ENCODE peak calls at places on chromosomes 4 and X, in nine cellular contexts. One of them, this sample, is unnamed.

GRCh38 chr4:188196134-188196735 is 57.0 kb downstream of the TRIML1 start:
- DNase-seq in endothelial cell: no peak
- DNase-seq in cardiac fibroblast: no peak
- DNase-seq in HFFc6: no peak
- DNase-seq in neural progenitor cell: peak; percentile 32
- DNase-seq in AG04450: no peak
- DNase-seq in HCT116: no peak
- DNase-seq in choroid plexus epithelial cell: no peak
- DNase-seq in stomach: no peak
- DNase-seq in this sample: no peak

GRCh38 chr4:186846426-186846825 is 122.8 kb upstream of the FAT1 start:
- DNase-seq in AG04450: no peak
- DNase-seq in stomach: no peak
- DNase-seq in choroid plexus epithelial cell: peak; percentile 46
- DNase-seq in neural progenitor cell: no peak
- DNase-seq in endothelial cell: no peak
- DNase-seq in HCT116: no peak
- DNase-seq in cardiac fibroblast: no peak
- DNase-seq in HFFc6: no peak
- DNase-seq in this sample: no peak

GRCh38 chrX:74465424-74465823 is 44.1 kb downstream of the SLC16A2 start:
- DNase-seq in endothelial cell: no peak
- DNase-seq in stomach: no peak
- DNase-seq in cardiac fibroblast: peak; percentile 23
- DNase-seq in AG04450: no peak
- DNase-seq in HCT116: no peak
- DNase-seq in choroid plexus epithelial cell: peak; percentile 30
- DNase-seq in HFFc6: peak; percentile 2
- DNase-seq in neural progenitor cell: no peak
- DNase-seq in this sample: no peak

GRCh38 chr4:183332447-183332846 is 10.2 kb upstream of the CLDN24 start:
- DNase-seq in HFFc6: no peak
- DNase-seq in endothelial cell: no peak
- DNase-seq in choroid plexus epithelial cell: no peak
- DNase-seq in cardiac fibroblast: no peak
- DNase-seq in stomach: no peak
- DNase-seq in AG04450: no peak
- DNase-seq in neural progenitor cell: no peak
- DNase-seq in HCT116: no peak
- DNase-seq in this sample: no peak

GRCh38 chr4:4524364-4524763 is 17.5 kb downstream of the STX18 start:
- DNase-seq in neural progenitor cell: peak; percentile 71
- DNase-seq in stomach: no peak
- DNase-seq in choroid plexus epithelial cell: peak; percentile 63
- DNase-seq in HCT116: no peak
- DNase-seq in endothelial cell: peak; percentile 9
- DNase-seq in AG04450: no peak
- DNase-seq in cardiac fibroblast: no peak
- DNase-seq in HFFc6: no peak
- DNase-seq in this sample: peak; percentile 8

GRCh38 chr4:114694770-114695169 is 96.2 kb downstream of the UGT8 start:
- DNase-seq in HFFc6: peak; percentile 11
- DNase-seq in cardiac fibroblast: peak; percentile 57
- DNase-seq in endothelial cell: no peak
- DNase-seq in choroid plexus epithelial cell: peak; percentile 58
- DNase-seq in AG04450: no peak
- DNase-seq in neural progenitor cell: peak; percentile 45
- DNase-seq in stomach: no peak
- DNase-seq in HCT116: peak; percentile 28
- DNase-seq in this sample: no peak

GRCh38 chr4:69830529-69831269 is 29.2 kb downstream of the SULT1E1 start:
- DNase-seq in choroid plexus epithelial cell: peak; percentile 81
- DNase-seq in stomach: peak; percentile 47
- DNase-seq in cardiac fibroblast: peak; percentile 45
- DNase-seq in HFFc6: no peak
- DNase-seq in HCT116: no peak
- DNase-seq in AG04450: no peak
- DNase-seq in endothelial cell: no peak
- DNase-seq in neural progenitor cell: no peak
- DNase-seq in this sample: no peak

GRCh38 chrX:154797006-154797405 is 8.3 kb downstream of the MPP1 start:
- DNase-seq in endothelial cell: no peak
- DNase-seq in cardiac fibroblast: peak; percentile 12
- DNase-seq in neural progenitor cell: no peak
- DNase-seq in AG04450: no peak
- DNase-seq in HFFc6: no peak
- DNase-seq in choroid plexus epithelial cell: peak; percentile 66
- DNase-seq in stomach: no peak
- DNase-seq in HCT116: no peak
- DNase-seq in this sample: no peak

GRCh38 chr4:17515724-17516407 is 901 bp downstream of the CLRN2 start:
- DNase-seq in HCT116: no peak
- DNase-seq in cardiac fibroblast: no peak
- DNase-seq in stomach: no peak
- DNase-seq in AG04450: no peak
- DNase-seq in HFFc6: no peak
- DNase-seq in endothelial cell: no peak
- DNase-seq in choroid plexus epithelial cell: no peak
- DNase-seq in neural progenitor cell: no peak
- DNase-seq in this sample: no peak

GRCh38 chrX:126551725-126552312 is 795 bp downstream of the DCAF12L1 start:
- DNase-seq in HCT116: no peak
- DNase-seq in neural progenitor cell: no peak
- DNase-seq in choroid plexus epithelial cell: no peak
- DNase-seq in cardiac fibroblast: no peak
- DNase-seq in endothelial cell: no peak
- DNase-seq in HFFc6: no peak
- DNase-seq in stomach: no peak
- DNase-seq in AG04450: no peak
- DNase-seq in this sample: no peak

GRCh38 chrX:38494239-38494823 is 67.0 kb upstream of the TSPAN7 start:
- DNase-seq in endothelial cell: no peak
- DNase-seq in HCT116: no peak
- DNase-seq in stomach: no peak
- DNase-seq in choroid plexus epithelial cell: no peak
- DNase-seq in neural progenitor cell: no peak
- DNase-seq in AG04450: no peak
- DNase-seq in HFFc6: no peak
- DNase-seq in cardiac fibroblast: no peak
- DNase-seq in this sample: no peak

GRCh38 chr4:65416875-65417274 is 253.4 kb downstream of the EPHA5 start:
- DNase-seq in neural progenitor cell: peak; percentile 30
- DNase-seq in stomach: peak; percentile 92
- DNase-seq in endothelial cell: no peak
- DNase-seq in HFFc6: no peak
- DNase-seq in cardiac fibroblast: peak; percentile 4
- DNase-seq in choroid plexus epithelial cell: peak; percentile 13
- DNase-seq in HCT116: no peak
- DNase-seq in AG04450: no peak
- DNase-seq in this sample: no peak

GRCh38 chrX:15988661-15989603 is 134.3 kb upstream of the AP1S2 start:
- DNase-seq in HFFc6: peak; percentile 32
- DNase-seq in cardiac fibroblast: peak; percentile 87
- DNase-seq in endothelial cell: no peak
- DNase-seq in choroid plexus epithelial cell: peak; percentile 53
- DNase-seq in HCT116: no peak
- DNase-seq in stomach: no peak
- DNase-seq in AG04450: peak; percentile 13
- DNase-seq in neural progenitor cell: no peak
- DNase-seq in this sample: no peak

GRCh38 chr4:86565641-86566040 is 28.5 kb upstream of the PTPN13 start:
- DNase-seq in HCT116: no peak
- DNase-seq in stomach: no peak
- DNase-seq in cardiac fibroblast: no peak
- DNase-seq in neural progenitor cell: no peak
- DNase-seq in choroid plexus epithelial cell: no peak
- DNase-seq in AG04450: no peak
- DNase-seq in HFFc6: no peak
- DNase-seq in endothelial cell: no peak
- DNase-seq in this sample: no peak

GRCh38 chr4:156223985-156224384 is 270.3 kb upstream of the CTSO start:
- DNase-seq in stomach: no peak
- DNase-seq in cardiac fibroblast: no peak
- DNase-seq in endothelial cell: no peak
- DNase-seq in choroid plexus epithelial cell: no peak
- DNase-seq in HCT116: no peak
- DNase-seq in HFFc6: no peak
- DNase-seq in AG04450: no peak
- DNase-seq in neural progenitor cell: no peak
- DNase-seq in this sample: no peak

GRCh38 chr4:55216871-55217635 is 91.7 kb upstream of the KDR start:
- DNase-seq in HCT116: no peak
- DNase-seq in HFFc6: no peak
- DNase-seq in endothelial cell: no peak
- DNase-seq in stomach: no peak
- DNase-seq in choroid plexus epithelial cell: peak; percentile 32
- DNase-seq in neural progenitor cell: peak; percentile 19
- DNase-seq in cardiac fibroblast: peak; percentile 17
- DNase-seq in AG04450: no peak
- DNase-seq in this sample: no peak

GRCh38 chrX:45323387-45323786 is 122.7 kb upstream of the DIPK2B start:
- DNase-seq in neural progenitor cell: no peak
- DNase-seq in stomach: no peak
- DNase-seq in cardiac fibroblast: no peak
- DNase-seq in HFFc6: no peak
- DNase-seq in AG04450: no peak
- DNase-seq in endothelial cell: no peak
- DNase-seq in choroid plexus epithelial cell: no peak
- DNase-seq in HCT116: no peak
- DNase-seq in this sample: no peak

GRCh38 chr4:145557720-145558119 is 61.5 kb upstream of the MMAA start:
- DNase-seq in choroid plexus epithelial cell: peak; percentile 88
- DNase-seq in stomach: peak; percentile 60
- DNase-seq in endothelial cell: peak; percentile 56
- DNase-seq in cardiac fibroblast: peak; percentile 80
- DNase-seq in neural progenitor cell: peak; percentile 76
- DNase-seq in HCT116: peak; percentile 42
- DNase-seq in AG04450: peak; percentile 43
- DNase-seq in HFFc6: peak; percentile 66
- DNase-seq in this sample: peak; percentile 51
- TF ChIP-seq CTCF in choroid plexus epithelial cell: peak; percentile 100
- TF ChIP-seq CTCF in stomach: peak; percentile 82
- TF ChIP-seq CTCF in endothelial cell: peak; percentile 81
- TF ChIP-seq CTCF in cardiac fibroblast: peak; percentile 97
- TF ChIP-seq CTCF in neural progenitor cell: peak; percentile 96
- TF ChIP-seq CTCF in HCT116: peak; percentile 98
- TF ChIP-seq CTCF in AG04450: peak; percentile 99
- TF ChIP-seq CTCF in HFFc6: peak; percentile 96
- TF ChIP-seq CTCF in this sample: peak; percentile 72

GRCh38 chr4:79184461-79184860 is 141.4 kb downstream of the NAA11 start:
- DNase-seq in cardiac fibroblast: no peak
- DNase-seq in endothelial cell: no peak
- DNase-seq in HCT116: no peak
- DNase-seq in choroid plexus epithelial cell: no peak
- DNase-seq in AG04450: no peak
- DNase-seq in neural progenitor cell: peak; percentile 17
- DNase-seq in stomach: no peak
- DNase-seq in HFFc6: no peak
- DNase-seq in this sample: no peak
- TF ChIP-seq CTCF in cardiac fibroblast: no peak
- TF ChIP-seq CTCF in endothelial cell: no peak
- TF ChIP-seq CTCF in HCT116: no peak
- TF ChIP-seq CTCF in choroid plexus epithelial cell: no peak
- TF ChIP-seq CTCF in AG04450: no peak
- TF ChIP-seq CTCF in neural progenitor cell: no peak
- TF ChIP-seq CTCF in stomach: no peak
- TF ChIP-seq CTCF in HFFc6: no peak
- TF ChIP-seq CTCF in this sample: no peak

GRCh38 chr4:7518871-7519637 is 84.3 kb upstream of the PSAPL1 start:
- DNase-seq in stomach: no peak
- DNase-seq in choroid plexus epithelial cell: no peak
- DNase-seq in AG04450: no peak
- DNase-seq in cardiac fibroblast: no peak
- DNase-seq in endothelial cell: no peak
- DNase-seq in neural progenitor cell: no peak
- DNase-seq in HFFc6: no peak
- DNase-seq in HCT116: no peak
- DNase-seq in this sample: no peak

GRCh38 chr4:7516773-7517144 is 82.0 kb upstream of the PSAPL1 start:
- DNase-seq in stomach: no peak
- DNase-seq in cardiac fibroblast: no peak
- DNase-seq in endothelial cell: no peak
- DNase-seq in HCT116: no peak
- DNase-seq in HFFc6: no peak
- DNase-seq in neural progenitor cell: peak; percentile 49
- DNase-seq in choroid plexus epithelial cell: no peak
- DNase-seq in AG04450: no peak
- DNase-seq in this sample: no peak

GRCh38 chr4:7522452-7522851 is 87.7 kb upstream of the PSAPL1 start:
- DNase-seq in AG04450: no peak
- DNase-seq in choroid plexus epithelial cell: no peak
- DNase-seq in HFFc6: no peak
- DNase-seq in stomach: no peak
- DNase-seq in endothelial cell: no peak
- DNase-seq in HCT116: no peak
- DNase-seq in neural progenitor cell: no peak
- DNase-seq in cardiac fibroblast: no peak
- DNase-seq in this sample: no peak

GRCh38 chr4:7516116-7516772 is 81.5 kb upstream of the PSAPL1 start:
- DNase-seq in neural progenitor cell: no peak
- DNase-seq in choroid plexus epithelial cell: no peak
- DNase-seq in HFFc6: no peak
- DNase-seq in HCT116: no peak
- DNase-seq in cardiac fibroblast: no peak
- DNase-seq in stomach: no peak
- DNase-seq in endothelial cell: no peak
- DNase-seq in AG04450: no peak
- DNase-seq in this sample: peak; percentile 37

GRCh38 chr4:7519638-7520373 is 85.1 kb upstream of the PSAPL1 start:
- DNase-seq in endothelial cell: no peak
- DNase-seq in HCT116: no peak
- DNase-seq in choroid plexus epithelial cell: no peak
- DNase-seq in AG04450: no peak
- DNase-seq in neural progenitor cell: peak; percentile 32
- DNase-seq in stomach: no peak
- DNase-seq in cardiac fibroblast: no peak
- DNase-seq in HFFc6: no peak
- DNase-seq in this sample: no peak
- TF ChIP-seq CTCF in endothelial cell: no peak
- TF ChIP-seq CTCF in HCT116: no peak
- TF ChIP-seq CTCF in choroid plexus epithelial cell: no peak
- TF ChIP-seq CTCF in AG04450: no peak
- TF ChIP-seq CTCF in neural progenitor cell: no peak
- TF ChIP-seq CTCF in stomach: no peak
- TF ChIP-seq CTCF in cardiac fibroblast: no peak
- TF ChIP-seq CTCF in HFFc6: no peak
- TF ChIP-seq CTCF in this sample: no peak

GRCh38 chrX:51804741-51805140 is 61.5 kb downstream of the GSPT2 start:
- DNase-seq in AG04450: no peak
- DNase-seq in HCT116: no peak
- DNase-seq in cardiac fibroblast: no peak
- DNase-seq in neural progenitor cell: no peak
- DNase-seq in endothelial cell: no peak
- DNase-seq in choroid plexus epithelial cell: no peak
- DNase-seq in HFFc6: no peak
- DNase-seq in stomach: no peak
- DNase-seq in this sample: no peak
- TF ChIP-seq CTCF in AG04450: peak; percentile 16
- TF ChIP-seq CTCF in HCT116: no peak
- TF ChIP-seq CTCF in cardiac fibroblast: peak; percentile 22
- TF ChIP-seq CTCF in neural progenitor cell: peak; percentile 37
- TF ChIP-seq CTCF in endothelial cell: peak; percentile 61
- TF ChIP-seq CTCF in choroid plexus epithelial cell: peak; percentile 8
- TF ChIP-seq CTCF in HFFc6: peak; percentile 38
- TF ChIP-seq CTCF in stomach: no peak
- TF ChIP-seq CTCF in this sample: no peak